ENCODE peak calls at places on chromosomes 16 and 17, in five cellular contexts. One of them, this sample, is unnamed.

GRCh38 chr17:29682987-29683386 is 60.3 kb upstream of the CORO6 start:
- DNase-seq in astrocyte of the spinal cord: no peak
- DNase-seq in T-helper 1 cell: no peak
- DNase-seq in activated gamma-delta T cell treated with Interleukin-2 at 50 U/mL for 16 hours: no peak
- DNase-seq in thoracic aorta: no peak
- DNase-seq in this sample: peak; percentile 85

GRCh38 chr17:34366529-34367107 is 3.6 kb upstream of the CCL1 start:
- DNase-seq in thoracic aorta: no peak
- DNase-seq in astrocyte of the spinal cord: no peak
- DNase-seq in activated gamma-delta T cell treated with Interleukin-2 at 50 U/mL for 16 hours: no peak
- DNase-seq in T-helper 1 cell: no peak
- DNase-seq in this sample: peak; percentile 46

GRCh38 chr17:39197380-39198185 is at the start of gene CACNB1:
- DNase-seq in T-helper 1 cell: peak; percentile 65
- DNase-seq in thoracic aorta: no peak
- DNase-seq in activated gamma-delta T cell treated with Interleukin-2 at 50 U/mL for 16 hours: peak; percentile 57
- DNase-seq in astrocyte of the spinal cord: peak; percentile 75
- DNase-seq in this sample: peak; percentile 69

GRCh38 chr17:33140413-33141099 is 148.9 kb downstream of the SPACA3 start:
- DNase-seq in T-helper 1 cell: no peak
- DNase-seq in thoracic aorta: no peak
- DNase-seq in astrocyte of the spinal cord: no peak
- DNase-seq in activated gamma-delta T cell treated with Interleukin-2 at 50 U/mL for 16 hours: no peak
- DNase-seq in this sample: no peak

GRCh38 chr17:11487469-11487868 is 110.8 kb upstream of the DNAH9 start:
- DNase-seq in T-helper 1 cell: no peak
- DNase-seq in thoracic aorta: no peak
- DNase-seq in astrocyte of the spinal cord: no peak
- DNase-seq in activated gamma-delta T cell treated with Interleukin-2 at 50 U/mL for 16 hours: no peak
- DNase-seq in this sample: no peak

GRCh38 chr16:65285128-65286120 is 163.6 kb upstream of the CDH11 start:
- DNase-seq in thoracic aorta: no peak
- DNase-seq in astrocyte of the spinal cord: peak; percentile 67
- DNase-seq in activated gamma-delta T cell treated with Interleukin-2 at 50 U/mL for 16 hours: no peak
- DNase-seq in T-helper 1 cell: no peak
- DNase-seq in this sample: no peak

GRCh38 chr16:88017006-88017405 is 65.8 kb downstream of the BANP start:
- DNase-seq in T-helper 1 cell: no peak
- DNase-seq in activated gamma-delta T cell treated with Interleukin-2 at 50 U/mL for 16 hours: no peak
- DNase-seq in thoracic aorta: no peak
- DNase-seq in astrocyte of the spinal cord: no peak
- DNase-seq in this sample: no peak

GRCh38 chr16:70679653-70680494 is 6.0 kb downstream of the MTSS2 start:
- DNase-seq in thoracic aorta: no peak
- DNase-seq in activated gamma-delta T cell treated with Interleukin-2 at 50 U/mL for 16 hours: no peak
- DNase-seq in astrocyte of the spinal cord: no peak
- DNase-seq in T-helper 1 cell: no peak
- DNase-seq in this sample: no peak

GRCh38 chr17:17971431-17972125 is 622 bp downstream of the TOM1L2 start:
- DNase-seq in T-helper 1 cell: peak; percentile 20
- DNase-seq in thoracic aorta: no peak
- DNase-seq in astrocyte of the spinal cord: no peak
- DNase-seq in activated gamma-delta T cell treated with Interleukin-2 at 50 U/mL for 16 hours: peak; percentile 22
- DNase-seq in this sample: peak; percentile 21

This sample was measured in endothelial cell of umbilical vein.